ENCODE peak calls at places on chromosomes 4 and X, in nine cellular contexts. One of them, this sample, is unnamed.

GRCh38 chr4:24924309-24924781 is 11.5 kb upstream of the CCDC149 start:
- DNase-seq in right cardiac atrium: no peak
- DNase-seq in mucosa of descending colon: no peak
- DNase-seq in upper lobe of left lung: no peak
- DNase-seq in aorta: peak; percentile 73
- DNase-seq in OCI-LY7: no peak
- DNase-seq in CD4-positive, alpha-beta memory T cell: no peak
- DNase-seq in spleen: no peak
- DNase-seq in hepatocyte: peak; percentile 21
- DNase-seq in this sample: no peak

GRCh38 chr4:4415806-4416805 is 29.2 kb downstream of the NSG1 start:
- DNase-seq in hepatocyte: no peak
- DNase-seq in OCI-LY7: no peak
- DNase-seq in mucosa of descending colon: no peak
- DNase-seq in upper lobe of left lung: peak; percentile 18
- DNase-seq in aorta: no peak
- DNase-seq in right cardiac atrium: no peak
- DNase-seq in CD4-positive, alpha-beta memory T cell: no peak
- DNase-seq in spleen: peak; percentile 41
- DNase-seq in this sample: no peak

GRCh38 chr4:108249397-108249796 is 80.7 kb upstream of the LEF1 start:
- DNase-seq in spleen: no peak
- DNase-seq in OCI-LY7: no peak
- DNase-seq in hepatocyte: no peak
- DNase-seq in aorta: no peak
- DNase-seq in CD4-positive, alpha-beta memory T cell: no peak
- DNase-seq in mucosa of descending colon: no peak
- DNase-seq in right cardiac atrium: no peak
- DNase-seq in upper lobe of left lung: no peak
- DNase-seq in this sample: no peak

GRCh38 chr4:7399433-7400234 is 35.1 kb downstream of the PSAPL1 start:
- DNase-seq in right cardiac atrium: no peak
- DNase-seq in upper lobe of left lung: no peak
- DNase-seq in spleen: peak; percentile 24
- DNase-seq in mucosa of descending colon: no peak
- DNase-seq in OCI-LY7: no peak
- DNase-seq in aorta: peak; percentile 9
- DNase-seq in CD4-positive, alpha-beta memory T cell: no peak
- DNase-seq in hepatocyte: no peak
- DNase-seq in this sample: no peak

GRCh38 chr4:184907216-184907615 is 81.4 kb upstream of the ACSL1 start:
- DNase-seq in aorta: no peak
- DNase-seq in OCI-LY7: peak; percentile 13
- DNase-seq in hepatocyte: no peak
- DNase-seq in spleen: no peak
- DNase-seq in upper lobe of left lung: no peak
- DNase-seq in CD4-positive, alpha-beta memory T cell: no peak
- DNase-seq in right cardiac atrium: no peak
- DNase-seq in mucosa of descending colon: no peak
- DNase-seq in this sample: no peak

GRCh38 chr4:89506866-89507494 is 199.4 kb upstream of the GPRIN3 start:
- DNase-seq in hepatocyte: no peak
- DNase-seq in mucosa of descending colon: no peak
- DNase-seq in spleen: no peak
- DNase-seq in CD4-positive, alpha-beta memory T cell: no peak
- DNase-seq in right cardiac atrium: peak; percentile 37
- DNase-seq in OCI-LY7: no peak
- DNase-seq in upper lobe of left lung: no peak
- DNase-seq in aorta: no peak
- DNase-seq in this sample: no peak

GRCh38 chr4:123398151-123398802 is 1.7 kb downstream of the SPRY1 start:
- DNase-seq in upper lobe of left lung: peak; percentile 73
- DNase-seq in hepatocyte: peak; percentile 92
- DNase-seq in aorta: peak; percentile 76
- DNase-seq in CD4-positive, alpha-beta memory T cell: peak; percentile 58
- DNase-seq in OCI-LY7: peak; percentile 81
- DNase-seq in right cardiac atrium: peak; percentile 82
- DNase-seq in mucosa of descending colon: peak; percentile 79
- DNase-seq in spleen: peak; percentile 93
- DNase-seq in this sample: peak; percentile 44

GRCh38 chrX:11750051-11750450 is 8.0 kb upstream of the MSL3 start:
- DNase-seq in CD4-positive, alpha-beta memory T cell: no peak
- DNase-seq in right cardiac atrium: no peak
- DNase-seq in mucosa of descending colon: no peak
- DNase-seq in spleen: no peak
- DNase-seq in OCI-LY7: no peak
- DNase-seq in aorta: no peak
- DNase-seq in upper lobe of left lung: no peak
- DNase-seq in hepatocyte: no peak
- DNase-seq in this sample: no peak

GRCh38 chr4:40675166-40675565 is 45.5 kb upstream of the RBM47 start:
- DNase-seq in hepatocyte: no peak
- DNase-seq in aorta: no peak
- DNase-seq in upper lobe of left lung: no peak
- DNase-seq in mucosa of descending colon: no peak
- DNase-seq in spleen: no peak
- DNase-seq in CD4-positive, alpha-beta memory T cell: no peak
- DNase-seq in right cardiac atrium: no peak
- DNase-seq in OCI-LY7: no peak
- DNase-seq in this sample: no peak

GRCh38 chr4:75016472-75016871 is 83.6 kb downstream of the PARM1 start:
- DNase-seq in OCI-LY7: no peak
- DNase-seq in upper lobe of left lung: no peak
- DNase-seq in aorta: no peak
- DNase-seq in hepatocyte: peak; percentile 15
- DNase-seq in mucosa of descending colon: no peak
- DNase-seq in spleen: no peak
- DNase-seq in right cardiac atrium: no peak
- DNase-seq in CD4-positive, alpha-beta memory T cell: no peak
- DNase-seq in this sample: no peak

GRCh38 chr4:53116959-53117358 is 248.9 kb downstream of the SCFD2 start:
- DNase-seq in upper lobe of left lung: no peak
- DNase-seq in OCI-LY7: no peak
- DNase-seq in mucosa of descending colon: no peak
- DNase-seq in hepatocyte: peak; percentile 13
- DNase-seq in spleen: no peak
- DNase-seq in CD4-positive, alpha-beta memory T cell: no peak
- DNase-seq in aorta: no peak
- DNase-seq in right cardiac atrium: peak; percentile 71
- DNase-seq in this sample: no peak

GRCh38 chr4:54651050-54651449 is 6.7 kb upstream of the KIT start:
- DNase-seq in upper lobe of left lung: no peak
- DNase-seq in OCI-LY7: no peak
- DNase-seq in hepatocyte: no peak
- DNase-seq in mucosa of descending colon: no peak
- DNase-seq in CD4-positive, alpha-beta memory T cell: no peak
- DNase-seq in right cardiac atrium: no peak
- DNase-seq in aorta: no peak
- DNase-seq in spleen: no peak
- DNase-seq in this sample: no peak

GRCh38 chrX:96480081-96480480 is 204.6 kb upstream of the DIAPH2 start:
- DNase-seq in CD4-positive, alpha-beta memory T cell: no peak
- DNase-seq in hepatocyte: no peak
- DNase-seq in OCI-LY7: no peak
- DNase-seq in right cardiac atrium: no peak
- DNase-seq in mucosa of descending colon: no peak
- DNase-seq in aorta: no peak
- DNase-seq in spleen: no peak
- DNase-seq in upper lobe of left lung: no peak
- DNase-seq in this sample: no peak

GRCh38 chr4:83276299-83277040 is 8.1 kb downstream of the COQ2 start:
- DNase-seq in OCI-LY7: no peak
- DNase-seq in hepatocyte: no peak
- DNase-seq in CD4-positive, alpha-beta memory T cell: peak; percentile 33
- DNase-seq in mucosa of descending colon: no peak
- DNase-seq in right cardiac atrium: no peak
- DNase-seq in upper lobe of left lung: no peak
- DNase-seq in spleen: no peak
- DNase-seq in aorta: no peak
- DNase-seq in this sample: no peak

GRCh38 chr4:172142331-172142738 is 329.1 kb downstream of the GALNTL6 start:
- DNase-seq in OCI-LY7: no peak
- DNase-seq in mucosa of descending colon: no peak
- DNase-seq in right cardiac atrium: no peak
- DNase-seq in hepatocyte: no peak
- DNase-seq in upper lobe of left lung: no peak
- DNase-seq in spleen: no peak
- DNase-seq in CD4-positive, alpha-beta memory T cell: no peak
- DNase-seq in aorta: no peak
- DNase-seq in this sample: no peak

GRCh38 chr4:128288689-128289106 is 1.1 kb upstream of the PGRMC2 start:
- DNase-seq in hepatocyte: peak; percentile 40
- DNase-seq in right cardiac atrium: no peak
- DNase-seq in aorta: no peak
- DNase-seq in OCI-LY7: peak; percentile 49
- DNase-seq in upper lobe of left lung: peak; percentile 27
- DNase-seq in CD4-positive, alpha-beta memory T cell: peak; percentile 79
- DNase-seq in spleen: no peak
- DNase-seq in mucosa of descending colon: peak; percentile 62
- DNase-seq in this sample: no peak

GRCh38 chr4:183026701-183027100 is 72.4 kb upstream of the WWC2 start:
- DNase-seq in right cardiac atrium: no peak
- DNase-seq in mucosa of descending colon: no peak
- DNase-seq in hepatocyte: no peak
- DNase-seq in OCI-LY7: no peak
- DNase-seq in aorta: no peak
- DNase-seq in CD4-positive, alpha-beta memory T cell: no peak
- DNase-seq in spleen: no peak
- DNase-seq in upper lobe of left lung: no peak
- DNase-seq in this sample: no peak
- H3K9me3 ChIP-seq in right cardiac atrium: no peaks in the 10 kb centered on the region
- H3K9me3 ChIP-seq in mucosa of descending colon: no peaks in the 10 kb centered on the region
- H3K9me3 ChIP-seq in hepatocyte: no peaks in the 10 kb centered on the region
- H3K9me3 ChIP-seq in OCI-LY7: no peaks in the 10 kb centered on the region
- H3K9me3 ChIP-seq in aorta: peaks cover 2% of the 10 kb centered on the region
- H3K9me3 ChIP-seq in CD4-positive, alpha-beta memory T cell: no peaks in the 10 kb centered on the region
- H3K9me3 ChIP-seq in spleen: no peaks in the 10 kb centered on the region
- H3K9me3 ChIP-seq in upper lobe of left lung: no peaks in the 10 kb centered on the region
- H3K9me3 ChIP-seq in this sample: no peaks in the 10 kb centered on the region

GRCh38 chr4:33187035-33187434 is 2466.9 kb downstream of the PCDH7 start:
- DNase-seq in right cardiac atrium: no peak
- DNase-seq in aorta: no peak
- DNase-seq in OCI-LY7: no peak
- DNase-seq in CD4-positive, alpha-beta memory T cell: no peak
- DNase-seq in mucosa of descending colon: no peak
- DNase-seq in hepatocyte: no peak
- DNase-seq in spleen: no peak
- DNase-seq in upper lobe of left lung: no peak
- DNase-seq in this sample: no peak

GRCh38 chr4:33188733-33189132 is 2468.6 kb downstream of the PCDH7 start:
- DNase-seq in spleen: no peak
- DNase-seq in right cardiac atrium: peak; percentile 22
- DNase-seq in CD4-positive, alpha-beta memory T cell: no peak
- DNase-seq in hepatocyte: no peak
- DNase-seq in upper lobe of left lung: no peak
- DNase-seq in aorta: no peak
- DNase-seq in OCI-LY7: no peak
- DNase-seq in mucosa of descending colon: no peak
- DNase-seq in this sample: no peak

GRCh38 chr4:33189169-33189568 is 2469.0 kb downstream of the PCDH7 start:
- DNase-seq in spleen: no peak
- DNase-seq in mucosa of descending colon: no peak
- DNase-seq in OCI-LY7: no peak
- DNase-seq in upper lobe of left lung: no peak
- DNase-seq in hepatocyte: no peak
- DNase-seq in right cardiac atrium: no peak
- DNase-seq in CD4-positive, alpha-beta memory T cell: no peak
- DNase-seq in aorta: no peak
- DNase-seq in this sample: no peak

GRCh38 chr4:33184684-33185083 is 2464.5 kb downstream of the PCDH7 start:
- DNase-seq in OCI-LY7: no peak
- DNase-seq in right cardiac atrium: no peak
- DNase-seq in upper lobe of left lung: no peak
- DNase-seq in aorta: no peak
- DNase-seq in spleen: no peak
- DNase-seq in CD4-positive, alpha-beta memory T cell: no peak
- DNase-seq in hepatocyte: no peak
- DNase-seq in mucosa of descending colon: no peak
- DNase-seq in this sample: no peak
- H3K9me3 ChIP-seq in OCI-LY7: no peaks in the 10 kb centered on the region
- H3K9me3 ChIP-seq in right cardiac atrium: no peaks in the 10 kb centered on the region
- H3K9me3 ChIP-seq in upper lobe of left lung: no peaks in the 10 kb centered on the region
- H3K9me3 ChIP-seq in aorta: no peaks in the 10 kb centered on the region
- H3K9me3 ChIP-seq in spleen: no peaks in the 10 kb centered on the region
- H3K9me3 ChIP-seq in CD4-positive, alpha-beta memory T cell: peaks cover 8% of the 10 kb centered on the region
- H3K9me3 ChIP-seq in hepatocyte: no peaks in the 10 kb centered on the region
- H3K9me3 ChIP-seq in mucosa of descending colon: peaks cover 25% of the 10 kb centered on the region
- H3K9me3 ChIP-seq in this sample: peaks cover 5% of the 10 kb centered on the region

DNA sequence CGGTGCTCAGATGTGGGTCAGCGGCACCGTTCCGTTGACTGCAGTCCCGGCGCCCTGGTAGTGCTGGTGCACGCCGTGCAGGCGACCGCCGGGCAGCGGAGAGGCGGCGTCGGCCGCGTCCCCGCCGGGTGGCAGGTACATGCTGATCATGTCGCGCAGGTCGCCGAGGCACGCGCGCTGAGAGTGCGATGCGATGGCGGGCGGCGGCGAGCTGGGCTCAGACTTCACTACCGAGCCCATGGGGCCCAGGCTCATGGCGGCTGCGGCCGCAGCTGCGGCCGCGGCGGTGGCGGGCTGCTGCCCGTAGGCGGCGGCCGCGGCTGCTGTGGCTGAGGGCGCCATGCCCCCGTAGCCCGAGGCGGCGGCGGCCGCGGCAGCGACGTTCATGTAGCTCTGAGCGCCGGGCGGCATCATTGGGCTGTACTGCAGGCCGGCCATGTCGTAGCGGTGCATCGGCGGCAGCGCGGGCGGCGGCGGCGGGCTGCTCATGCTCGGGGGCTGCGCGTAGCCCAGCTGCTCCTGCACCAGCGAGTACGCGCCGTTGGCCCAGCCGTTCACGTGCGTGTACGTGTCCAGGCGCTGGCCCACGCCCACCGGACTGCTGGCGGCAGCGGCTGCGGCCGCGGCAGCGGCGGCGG is 1.0 kb downstream of the SOX3 start:
- DNase-seq in aorta: no peak
- DNase-seq in upper lobe of left lung: no peak
- DNase-seq in spleen: no peak
- DNase-seq in mucosa of descending colon: peak; percentile 3
- DNase-seq in right cardiac atrium: peak; percentile 59
- DNase-seq in hepatocyte: peak; percentile 53
- DNase-seq in OCI-LY7: no peak
- DNase-seq in CD4-positive, alpha-beta memory T cell: no peak
- DNase-seq in this sample: no peak
- H3K9me3 ChIP-seq in aorta: no peaks in the 10 kb centered on the region
- H3K9me3 ChIP-seq in upper lobe of left lung: no peaks in the 10 kb centered on the region
- H3K9me3 ChIP-seq in spleen: no peaks in the 10 kb centered on the region
- H3K9me3 ChIP-seq in mucosa of descending colon: no peaks in the 10 kb centered on the region
- H3K9me3 ChIP-seq in right cardiac atrium: no peaks in the 10 kb centered on the region
- H3K9me3 ChIP-seq in hepatocyte: no peaks in the 10 kb centered on the region
- H3K9me3 ChIP-seq in OCI-LY7: no peaks in the 10 kb centered on the region
- H3K9me3 ChIP-seq in CD4-positive, alpha-beta memory T cell: no peaks in the 10 kb centered on the region
- H3K9me3 ChIP-seq in this sample: no peaks in the 10 kb centered on the region

DNA sequence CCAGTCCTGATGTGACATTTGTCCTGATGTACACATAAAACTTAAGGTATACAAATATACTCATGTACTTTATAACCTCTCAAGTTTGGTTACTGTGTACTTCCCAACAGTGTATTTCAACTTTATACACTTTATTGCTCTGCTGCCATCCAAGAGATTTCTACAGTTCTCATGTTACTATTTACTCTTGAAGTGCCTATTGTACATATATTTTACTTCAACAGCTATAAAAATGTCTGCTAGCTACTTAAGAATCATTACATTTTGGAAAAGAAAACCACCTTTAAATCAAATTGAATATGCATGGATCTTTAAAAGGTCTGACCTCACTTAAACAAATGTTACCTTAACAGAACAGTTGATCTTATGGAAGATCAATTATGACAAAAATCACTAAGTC is 1056.3 kb downstream of the ADGRL3 start:
- DNase-seq in hepatocyte: no peak
- DNase-seq in spleen: no peak
- DNase-seq in upper lobe of left lung: no peak
- DNase-seq in aorta: no peak
- DNase-seq in OCI-LY7: no peak
- DNase-seq in right cardiac atrium: no peak
- DNase-seq in mucosa of descending colon: no peak
- DNase-seq in CD4-positive, alpha-beta memory T cell: no peak
- DNase-seq in this sample: no peak
- H3K9me3 ChIP-seq in hepatocyte: no peaks in the 10 kb centered on the region
- H3K9me3 ChIP-seq in spleen: no peaks in the 10 kb centered on the region
- H3K9me3 ChIP-seq in upper lobe of left lung: no peaks in the 10 kb centered on the region
- H3K9me3 ChIP-seq in aorta: no peaks in the 10 kb centered on the region
- H3K9me3 ChIP-seq in OCI-LY7: no peaks in the 10 kb centered on the region
- H3K9me3 ChIP-seq in right cardiac atrium: no peaks in the 10 kb centered on the region
- H3K9me3 ChIP-seq in mucosa of descending colon: no peaks in the 10 kb centered on the region
- H3K9me3 ChIP-seq in CD4-positive, alpha-beta memory T cell: no peaks in the 10 kb centered on the region
- H3K9me3 ChIP-seq in this sample: peaks cover 2% of the 10 kb centered on the region

This sample was measured in T-helper 17 cell.